ENCODE peak calls at places on chromosomes 5 and 9, in four cellular contexts. One of them, this sample, is unnamed.

GRCh38 chr5:120146787-120147186 is 317.3 kb upstream of the PRR16 start:
- DNase-seq in upper lobe of left lung: no peak
- DNase-seq in stomach: no peak
- DNase-seq in IMR-90: peak; percentile 73
- DNase-seq in this sample: no peak

GRCh38 chr9:107810493-107810931 is 320.9 kb upstream of the KLF4 start:
- DNase-seq in IMR-90: peak; percentile 25
- DNase-seq in stomach: no peak
- DNase-seq in upper lobe of left lung: no peak
- DNase-seq in this sample: no peak

GRCh38 chr5:76476639-76477038 is 73.6 kb downstream of the IQGAP2 start:
- DNase-seq in stomach: no peak
- DNase-seq in IMR-90: no peak
- DNase-seq in upper lobe of left lung: no peak
- DNase-seq in this sample: no peak

GRCh38 chr5:180119031-180119885 is 47.7 kb upstream of the RNF130 start:
- DNase-seq in IMR-90: no peak
- DNase-seq in upper lobe of left lung: peak; percentile 75
- DNase-seq in stomach: no peak
- DNase-seq in this sample: no peak

GRCh38 chr9:137017071-137017470 is 11.0 kb downstream of the ABCA2 start:
- DNase-seq in upper lobe of left lung: peak; percentile 78
- DNase-seq in stomach: no peak
- DNase-seq in IMR-90: no peak
- DNase-seq in this sample: no peak

GRCh38 chr5:177546262-177546741 is 8.1 kb downstream of the FAM193B start:
- DNase-seq in stomach: no peak
- DNase-seq in IMR-90: peak; percentile 99
- DNase-seq in upper lobe of left lung: no peak
- DNase-seq in this sample: peak; percentile 97

GRCh38 chr5:83471405-83472212 is at the start of gene VCAN:
- DNase-seq in upper lobe of left lung: peak; percentile 80
- DNase-seq in IMR-90: peak; percentile 82
- DNase-seq in stomach: no peak
- DNase-seq in this sample: no peak

GRCh38 chr5:120368923-120369715 is 95.0 kb upstream of the PRR16 start:
- DNase-seq in IMR-90: no peak
- DNase-seq in upper lobe of left lung: peak; percentile 21
- DNase-seq in stomach: peak; percentile 85
- DNase-seq in this sample: no peak

GRCh38 chr9:136138566-136138965 is 19.9 kb upstream of the TMEM250 start:
- DNase-seq in stomach: no peak
- DNase-seq in upper lobe of left lung: no peak
- DNase-seq in IMR-90: no peak
- DNase-seq in this sample: no peak

GRCh38 chr9:88593537-88594185 is 58.7 kb downstream of the NXNL2 start:
- DNase-seq in upper lobe of left lung: no peak
- DNase-seq in IMR-90: peak; percentile 74
- DNase-seq in stomach: peak; percentile 54
- DNase-seq in this sample: no peak

GRCh38 chr9:135130266-135130976 is 43.0 kb downstream of the OLFM1 start:
- DNase-seq in upper lobe of left lung: no peak
- DNase-seq in stomach: peak; percentile 59
- DNase-seq in IMR-90: no peak
- DNase-seq in this sample: no peak

GRCh38 chr9:88387035-88387732 is 1.1 kb upstream of the SPIN1 start:
- DNase-seq in upper lobe of left lung: peak; percentile 49
- DNase-seq in stomach: peak; percentile 34
- DNase-seq in IMR-90: peak; percentile 55
- DNase-seq in this sample: no peak

GRCh38 chr9:21252727-21253547 is 13.1 kb upstream of the IFNA14 start:
- DNase-seq in stomach: no peak
- DNase-seq in upper lobe of left lung: no peak
- DNase-seq in IMR-90: peak; percentile 14
- DNase-seq in this sample: no peak

GRCh38 chr9:16598316-16598715 is 272.2 kb downstream of the BNC2 start:
- DNase-seq in upper lobe of left lung: no peak
- DNase-seq in IMR-90: peak; percentile 56
- DNase-seq in stomach: no peak
- DNase-seq in this sample: no peak

GRCh38 chr5:159244163-159244562 is 18.9 kb upstream of the UBLCP1 start:
- DNase-seq in stomach: no peak
- DNase-seq in IMR-90: peak; percentile 4
- DNase-seq in upper lobe of left lung: no peak
- DNase-seq in this sample: no peak
- TF ChIP-seq POLR2A in stomach: no peak
- TF ChIP-seq POLR2A in IMR-90: no peak
- TF ChIP-seq POLR2A in upper lobe of left lung: no peak
- TF ChIP-seq POLR2A in this sample: no peak

DNA sequence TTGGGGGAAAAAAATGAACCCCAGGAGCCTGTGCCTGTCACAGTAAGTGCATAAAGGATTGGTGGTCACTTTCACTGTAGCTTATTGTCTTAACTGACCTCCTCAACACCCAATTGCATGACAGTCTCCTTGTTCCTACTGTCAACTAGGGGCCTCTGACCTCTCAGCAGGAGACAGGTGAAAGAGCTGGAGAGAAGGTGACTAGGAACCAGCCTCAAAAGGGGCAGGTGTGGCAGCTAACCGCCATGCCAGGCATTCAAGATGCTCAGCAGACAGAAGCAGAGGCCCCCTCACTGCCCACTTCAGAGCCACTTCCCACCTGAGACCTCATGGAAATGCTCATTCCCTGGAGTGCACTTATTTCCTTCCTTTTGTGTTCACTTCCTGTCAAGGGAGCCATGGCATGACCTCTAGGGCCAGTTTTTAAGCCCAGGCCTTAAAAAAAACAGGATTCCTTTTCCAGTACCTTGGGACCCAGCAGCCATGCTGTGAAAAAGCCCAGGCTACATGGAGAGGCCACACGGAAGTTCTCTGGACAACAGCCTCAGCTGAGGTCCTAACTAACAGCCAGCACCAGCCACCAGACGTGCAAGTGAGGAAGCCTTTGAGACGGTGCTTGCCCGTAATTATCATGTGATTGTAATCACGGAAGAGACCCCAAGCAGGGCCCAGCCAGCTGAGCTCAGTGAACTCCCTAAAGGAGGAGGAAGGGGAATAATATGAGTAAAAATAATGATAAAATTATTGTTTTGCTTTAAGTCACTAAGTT is 74.9 kb downstream of the NSUN2 start:
- DNase-seq in IMR-90: no peak
- DNase-seq in upper lobe of left lung: no peak
- DNase-seq in stomach: no peak
- DNase-seq in this sample: peak; percentile 56
- H3K4me1 ChIP-seq in IMR-90: no peaks in the 10 kb centered on the region
- H3K4me1 ChIP-seq in upper lobe of left lung: no peaks in the 10 kb centered on the region
- H3K4me1 ChIP-seq in stomach: no peaks in the 10 kb centered on the region
- H3K4me1 ChIP-seq in this sample: no peaks in the 10 kb centered on the region

GRCh38 chr5:50666261-50667078 is at the start of gene PARP8:
- DNase-seq in stomach: peak; percentile 51
- DNase-seq in upper lobe of left lung: peak; percentile 93
- DNase-seq in IMR-90: peak; percentile 30
- DNase-seq in this sample: no peak

GRCh38 chr5:50663636-50664035 is 2.8 kb upstream of the PARP8 start:
- DNase-seq in upper lobe of left lung: no peak
- DNase-seq in stomach: peak; percentile 76
- DNase-seq in IMR-90: no peak
- DNase-seq in this sample: no peak

GRCh38 chr5:50667653-50668403 is 1.4 kb downstream of the PARP8 start:
- DNase-seq in IMR-90: peak; percentile 52
- DNase-seq in stomach: peak; percentile 71
- DNase-seq in upper lobe of left lung: peak; percentile 92
- DNase-seq in this sample: no peak

GRCh38 chr5:50665091-50665490 is 1.3 kb upstream of the PARP8 start:
- DNase-seq in upper lobe of left lung: no peak
- DNase-seq in stomach: no peak
- DNase-seq in IMR-90: no peak
- DNase-seq in this sample: no peak

GRCh38 chr5:50667079-50667652 is 729 bp downstream of the PARP8 start:
- DNase-seq in upper lobe of left lung: peak; percentile 94
- DNase-seq in IMR-90: peak; percentile 41
- DNase-seq in stomach: peak; percentile 63
- DNase-seq in this sample: no peak
- TF ChIP-seq POLR2A in upper lobe of left lung: no peak
- TF ChIP-seq POLR2A in IMR-90: no peak
- TF ChIP-seq POLR2A in stomach: no peak
- TF ChIP-seq POLR2A in this sample: no peak

GRCh38 chr5:111226556-111226955 is 2.4 kb downstream of the CAMK4 start:
- DNase-seq in stomach: no peak
- DNase-seq in upper lobe of left lung: no peak
- DNase-seq in IMR-90: no peak
- DNase-seq in this sample: no peak
- H3K4me1 ChIP-seq in stomach: peaks cover 14% of the 10 kb centered on the region
- H3K4me1 ChIP-seq in upper lobe of left lung: peaks cover 10% of the 10 kb centered on the region
- H3K4me1 ChIP-seq in IMR-90: no peaks in the 10 kb centered on the region
- H3K4me1 ChIP-seq in this sample: peaks cover 13% of the 10 kb centered on the region

GRCh38 chr5:52562473-52562872 is 225.2 kb upstream of the ITGA1 start:
- DNase-seq in stomach: no peak
- DNase-seq in upper lobe of left lung: no peak
- DNase-seq in IMR-90: no peak
- DNase-seq in this sample: no peak
- TF ChIP-seq POLR2A in stomach: no peak
- TF ChIP-seq POLR2A in upper lobe of left lung: no peak
- TF ChIP-seq POLR2A in IMR-90: no peak
- TF ChIP-seq POLR2A in this sample: no peak

GRCh38 chr5:38605610-38606009 is 49.2 kb upstream of the LIFR start:
- DNase-seq in upper lobe of left lung: no peak
- DNase-seq in stomach: no peak
- DNase-seq in IMR-90: no peak
- DNase-seq in this sample: no peak
- H3K4me1 ChIP-seq in upper lobe of left lung: peaks cover 15% of the 10 kb centered on the region
- H3K4me1 ChIP-seq in stomach: peaks cover 59% of the 10 kb centered on the region
- H3K4me1 ChIP-seq in IMR-90: peaks cover 17% of the 10 kb centered on the region
- H3K4me1 ChIP-seq in this sample: no peaks in the 10 kb centered on the region

GRCh38 chr5:144332265-144332664 is 161.6 kb downstream of the KCTD16 start:
- DNase-seq in stomach: no peak
- DNase-seq in IMR-90: peak; percentile 6
- DNase-seq in upper lobe of left lung: no peak
- DNase-seq in this sample: no peak

GRCh38 chr5:144333336-144333920 is 162.8 kb downstream of the KCTD16 start:
- DNase-seq in upper lobe of left lung: no peak
- DNase-seq in IMR-90: peak; percentile 2
- DNase-seq in stomach: no peak
- DNase-seq in this sample: no peak

GRCh38 chr5:144335561-144335960 is 164.9 kb downstream of the KCTD16 start:
- DNase-seq in stomach: no peak
- DNase-seq in upper lobe of left lung: no peak
- DNase-seq in IMR-90: no peak
- DNase-seq in this sample: no peak

GRCh38 chr5:144336191-144336590 is 165.5 kb downstream of the KCTD16 start:
- DNase-seq in stomach: no peak
- DNase-seq in upper lobe of left lung: no peak
- DNase-seq in IMR-90: no peak
- DNase-seq in this sample: no peak

GRCh38 chr5:144336619-144337018 is 165.9 kb downstream of the KCTD16 start:
- DNase-seq in IMR-90: no peak
- DNase-seq in stomach: no peak
- DNase-seq in upper lobe of left lung: no peak
- DNase-seq in this sample: no peak
- TF ChIP-seq POLR2A in IMR-90: no peak
- TF ChIP-seq POLR2A in stomach: no peak
- TF ChIP-seq POLR2A in upper lobe of left lung: no peak
- TF ChIP-seq POLR2A in this sample: no peak

DNA sequence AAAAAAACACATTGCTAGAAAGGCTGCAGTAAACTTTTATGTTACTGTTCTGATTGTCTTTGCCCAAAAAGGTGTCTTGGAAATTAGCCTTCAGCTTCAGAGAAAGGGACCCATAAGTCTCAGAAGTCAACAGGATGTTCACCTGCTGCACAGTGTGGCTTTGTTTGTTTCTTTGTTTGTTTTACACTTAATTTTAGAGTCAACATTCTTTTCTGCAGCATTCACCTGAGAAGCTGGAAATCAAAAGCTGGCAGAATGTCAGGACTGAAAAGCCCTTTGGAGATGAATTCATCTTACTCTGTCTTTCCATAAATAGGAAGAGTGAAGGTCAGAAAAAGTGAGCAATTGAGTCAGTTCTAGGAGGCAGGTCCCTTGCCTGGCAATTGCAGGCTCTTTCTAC is 170.0 kb downstream of the PAPPA start:
- DNase-seq in IMR-90: no peak
- DNase-seq in stomach: no peak
- DNase-seq in upper lobe of left lung: no peak
- DNase-seq in this sample: no peak
- H3K4me1 ChIP-seq in IMR-90: peaks cover 13% of the 10 kb centered on the region
- H3K4me1 ChIP-seq in stomach: peaks cover 3% of the 10 kb centered on the region
- H3K4me1 ChIP-seq in upper lobe of left lung: peaks cover 5% of the 10 kb centered on the region
- H3K4me1 ChIP-seq in this sample: no peaks in the 10 kb centered on the region

GRCh38 chr5:14086261-14086660 is 56.9 kb upstream of the TRIO start:
- DNase-seq in IMR-90: no peak
- DNase-seq in upper lobe of left lung: no peak
- DNase-seq in stomach: no peak
- DNase-seq in this sample: no peak

GRCh38 chr5:14090755-14091154 is 52.4 kb upstream of the TRIO start:
- DNase-seq in IMR-90: no peak
- DNase-seq in upper lobe of left lung: peak; percentile 18
- DNase-seq in stomach: no peak
- DNase-seq in this sample: no peak

GRCh38 chr5:14090290-14090689 is 52.9 kb upstream of the TRIO start:
- DNase-seq in upper lobe of left lung: no peak
- DNase-seq in IMR-90: no peak
- DNase-seq in stomach: no peak
- DNase-seq in this sample: no peak

DNA sequence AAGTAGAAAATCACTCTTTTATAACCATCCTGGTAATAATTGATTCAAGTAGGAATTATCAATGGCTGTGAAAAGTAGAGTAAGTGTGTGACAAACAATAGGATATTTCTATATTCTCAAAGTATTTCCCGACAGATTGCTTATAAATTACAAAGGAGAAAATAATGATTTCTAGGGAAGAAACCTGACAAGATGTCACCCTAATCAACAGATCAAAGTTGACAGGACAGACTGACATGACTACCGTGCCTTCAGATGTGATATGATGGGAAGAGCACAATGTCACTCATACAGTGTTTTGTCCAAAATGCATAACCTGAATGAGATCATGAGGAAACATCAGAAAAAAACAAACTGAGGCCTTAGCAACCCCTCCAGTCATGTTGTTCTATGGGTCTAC is 53.9 kb upstream of the TRIO start:
- DNase-seq in IMR-90: no peak
- DNase-seq in upper lobe of left lung: no peak
- DNase-seq in stomach: no peak
- DNase-seq in this sample: no peak
- TF ChIP-seq POLR2A in IMR-90: no peak
- TF ChIP-seq POLR2A in upper lobe of left lung: no peak
- TF ChIP-seq POLR2A in stomach: no peak
- TF ChIP-seq POLR2A in this sample: no peak

This sample was measured in vagina.